ENCODE peak calls at places on chromosomes 3 and 15, in four cellular contexts. Q is HepG2, J is HCT116, V is K562. Z is an unnamed sample. For H3K36me3, the result is how much of the 10 kb centered on the place peaks cover.

GRCh38 chr15:49415171-49415570 is 7.9 kb upstream of the FGF7 start:
- DNase-seq in Q (no peak), J (no peak), V (no peak), Z (no peak)

GRCh38 chr3:21292971-21293370 is 458.0 kb downstream of the ZNF385D start:
- DNase-seq in Q (no peak), J (no peak), V (no peak), Z (no peak)

GRCh38 chr15:20349774-20350498 is 191.7 kb downstream of the GOLGA6L6 start:
- DNase-seq in Q (no peak), J (no peak), V (no peak), Z (no peak)

GRCh38 chr3:40333852-40334251 is 24.3 kb downstream of the EIF1B start:
- DNase-seq in Q (no peak), J (no peak), V (no peak), Z (no peak)

GRCh38 chr3:190911382-190911781 is 48.9 kb upstream of the GMNC start:
- DNase-seq in Q (no peak), J (peak), V (no peak), Z (no peak)

GRCh38 chr3:178182337-178182761 is 353.9 kb upstream of the KCNMB2 start:
- DNase-seq in Q (no peak), J (no peak), V (no peak), Z (no peak)

GRCh38 chr3:8990266-8991215 is 27.3 kb upstream of the RAD18 start:
- DNase-seq in Q (no peak), J (no peak), V (no peak), Z (no peak)

GRCh38 chr3:98994128-98994762 is 92.8 kb upstream of the DCBLD2 start:
- DNase-seq in Q (peak), J (peak), V (no peak), Z (no peak)

GRCh38 chr15:84079885-84080777 is 155.4 kb upstream of the GOLGA6L4 start:
- DNase-seq in Q (no peak), J (no peak), V (peak), Z (no peak)

GRCh38 chr15:68485721-68486360 is 53.9 kb upstream of the ITGA11 start:
- DNase-seq in Q (no peak), J (no peak), V (no peak), Z (no peak)

GRCh38 chr3:112561085-112561692 is 573 bp downstream of the ATG3 start:
- DNase-seq in Q (peak), J (peak), V (peak), Z (peak)

GRCh38 chr15:64038878-64039277 is 7.4 kb downstream of the DAPK2 start:
- DNase-seq in Q (no peak), J (no peak), V (no peak), Z (no peak)

GRCh38 chr15:94610069-94610863 is 378.9 kb downstream of the MCTP2 start:
- DNase-seq in Q (no peak), J (no peak), V (no peak), Z (no peak)

GRCh38 chr3:165642761-165643432 is 194.3 kb downstream of the BCHE start:
- DNase-seq in Q (no peak), J (peak), V (no peak), Z (peak)

GRCh38 chr3:150359381-150359780 is 48.7 kb upstream of the TSC22D2 start:
- DNase-seq in Q (no peak), J (no peak), V (no peak), Z (no peak)

GRCh38 chr3:184395320-184395660 is 15.4 kb downstream of the CHRD start:
- DNase-seq in Q (no peak), J (no peak), V (no peak), Z (no peak)

GRCh38 chr15:74383695-74384565 is 16.5 kb upstream of the CYP11A1 start:
- DNase-seq in Q (no peak), J (peak), V (no peak), Z (no peak)

GRCh38 chr3:55746808-55747413 is 259.8 kb upstream of the WNT5A start:
- DNase-seq in Q (no peak), J (no peak), V (no peak), Z (no peak)

GRCh38 chr3:101170806-101171558 is 149.4 kb downstream of the IMPG2 start:
- DNase-seq in Q (no peak), J (no peak), V (no peak), Z (no peak)

GRCh38 chr3:129399895-129400357 is 28.5 kb downstream of the EFCAB12 start:
- DNase-seq in Q (no peak), J (peak), V (no peak), Z (peak)

GRCh38 chr3:132593950-132594328 is 3.1 kb upstream of the ACKR4 start:
- DNase-seq in Q (no peak), J (no peak), V (no peak), Z (peak)

GRCh38 chr3:108780235-108780634 is 23.0 kb upstream of the RETNLB start:
- DNase-seq in Q (no peak), J (no peak), V (no peak), Z (no peak)

GRCh38 chr3:172965256-172965655 is 175.8 kb downstream of the SPATA16 start:
- DNase-seq in Q (no peak), J (no peak), V (no peak), Z (no peak)

GRCh38 chr3:65713016-65713415 is 325.7 kb downstream of the MAGI1 start:
- DNase-seq in Q (no peak), J (no peak), V (no peak), Z (no peak)
- TF ChIP-seq TCF7L2 in Q (no peak), J (no peak), V (no peak), Z (no peak)

GRCh38 chr3:58137306-58137705 is 73.5 kb downstream of the DNASE1L3 start:
- DNase-seq in Q (no peak), J (no peak), V (no peak), Z (no peak)
- H3K36me3 ChIP-seq in Q (half or more), J (half or more), V (half or more), Z (under half)

GRCh38 chr3:127473244-127474024 is 117.1 kb downstream of the TPRA1 start:
- DNase-seq in Q (peak), J (peak), V (peak), Z (no peak)
- TF ChIP-seq TCF7L2 in Q (no peak), J (no peak), V (no peak), Z (no peak)

GRCh38 chr15:50593761-50594160 is 47.3 kb upstream of the USP50 start:
- DNase-seq in Q (no peak), J (no peak), V (no peak), Z (no peak)

GRCh38 chr15:50594311-50594710 is 47.8 kb upstream of the USP50 start:
- DNase-seq in Q (no peak), J (no peak), V (peak), Z (no peak)

GRCh38 chr15:50590288-50590687 is 43.8 kb upstream of the USP50 start:
- DNase-seq in Q (no peak), J (no peak), V (no peak), Z (no peak)
- H3K36me3 ChIP-seq in Q (half or more), J (under half), V (half or more), Z (half or more)

DNA sequence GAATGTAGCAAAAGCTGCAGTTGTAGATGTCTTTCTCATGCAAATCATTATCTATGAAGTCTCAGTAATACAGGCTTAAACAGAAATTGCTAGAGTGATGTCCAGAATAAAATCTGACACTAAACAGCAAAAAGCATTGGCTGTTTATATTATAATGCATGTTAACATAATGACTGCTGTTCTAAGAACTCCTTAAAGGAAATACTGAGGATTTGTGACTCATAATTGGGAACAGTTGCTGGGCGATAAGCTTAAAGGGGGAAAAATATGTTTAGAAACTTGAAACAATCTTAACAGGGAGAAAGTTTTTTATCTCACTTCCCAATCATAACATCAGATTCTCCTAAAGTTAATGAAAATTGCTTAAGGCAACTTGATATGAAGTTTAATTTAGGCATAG is 17.5 kb downstream of the TIPARP start:
- DNase-seq in Q (no peak), J (no peak), V (no peak), Z (no peak)
- TF ChIP-seq TCF7L2 in Q (no peak), J (no peak), V (no peak), Z (no peak)

DNA sequence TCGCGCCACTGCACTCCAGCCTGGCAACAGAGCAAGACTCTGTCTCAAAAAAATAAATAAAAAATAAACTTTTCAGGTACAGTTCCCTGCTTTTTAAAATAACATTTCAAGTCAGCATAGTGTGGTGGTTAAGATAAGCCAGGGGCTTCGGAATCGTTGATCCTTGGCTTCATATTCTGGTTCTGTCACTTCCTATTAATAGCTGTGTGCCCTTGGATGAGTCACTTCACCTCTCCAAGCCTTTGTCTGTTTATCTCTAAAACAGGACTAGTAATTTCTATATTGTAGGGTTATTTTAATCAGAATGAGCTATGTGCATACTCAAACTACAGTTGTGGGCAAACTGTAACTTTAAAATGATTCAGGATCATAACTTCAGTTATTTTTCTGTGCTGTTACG is 53.8 kb upstream of the SENP5 start:
- DNase-seq in Q (no peak), J (no peak), V (peak), Z (no peak)
- H3K36me3 ChIP-seq in Q (under half), J (under half), V (half or more), Z (under half)

DNA sequence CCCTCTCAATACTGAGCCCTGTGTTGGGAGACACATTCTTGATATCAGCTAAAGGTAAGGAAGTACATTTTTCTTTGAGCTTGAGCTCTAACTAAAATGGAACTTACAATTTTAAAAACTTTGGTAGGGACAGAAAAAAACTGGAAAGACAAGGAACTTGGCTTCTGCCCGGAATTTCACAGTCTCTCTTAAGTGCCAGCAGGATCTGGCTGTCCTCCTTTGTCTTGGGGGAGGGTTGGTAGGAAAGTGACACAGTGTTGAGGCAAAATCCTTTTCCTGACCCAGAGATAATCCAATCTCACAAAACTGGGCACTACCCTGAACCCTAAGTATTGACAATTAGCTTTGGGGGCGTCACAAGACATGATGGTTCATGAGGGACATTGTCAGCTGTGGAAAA is 45.3 kb downstream of the ZPLD1 start:
- DNase-seq in Q (no peak), J (no peak), V (no peak), Z (no peak)
- TF ChIP-seq TCF7L2 in Q (no peak), J (no peak), V (no peak), Z (no peak)

GRCh38 chr3:179332240-179332639 is 9.4 kb downstream of the ZNF639 start:
- DNase-seq in Q (no peak), J (no peak), V (no peak), Z (no peak)
- H3K36me3 ChIP-seq in Q (half or more), J (half or more), V (half or more), Z (half or more)

GRCh38 chr15:60480149-60480548 is 1.2 kb upstream of the ICE2 start:
- DNase-seq in Q (no peak), J (no peak), V (no peak), Z (no peak)

GRCh38 chr15:60480888-60481287 is 1.9 kb upstream of the ICE2 start:
- DNase-seq in Q (no peak), J (no peak), V (no peak), Z (no peak)

GRCh38 chr15:60479711-60480110 is 769 bp upstream of the ICE2 start:
- DNase-seq in Q (no peak), J (no peak), V (no peak), Z (no peak)

GRCh38 chr15:60485365-60485764 is 6.4 kb upstream of the ICE2 start:
- DNase-seq in Q (no peak), J (no peak), V (no peak), Z (no peak)

DNA sequence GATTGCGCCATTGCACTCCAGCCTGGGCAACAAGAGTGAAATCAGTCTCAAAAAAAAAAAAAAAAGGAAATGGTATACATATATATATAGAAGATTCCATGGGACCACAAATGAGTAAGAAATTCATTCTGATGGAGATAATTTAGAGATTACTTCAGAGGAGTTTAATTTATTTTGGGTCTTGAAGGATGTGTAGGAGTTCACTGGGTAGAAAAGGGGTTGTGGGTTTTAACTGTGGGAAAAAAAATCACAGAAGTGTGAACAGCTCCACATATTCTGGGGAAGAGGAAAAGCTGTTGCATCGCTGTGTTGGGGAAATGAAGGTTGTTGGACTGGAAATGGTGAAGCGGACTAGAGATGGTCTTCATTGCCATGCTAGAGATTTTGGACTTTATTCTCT is 4.1 kb upstream of the ICE2 start:
- DNase-seq in Q (no peak), J (no peak), V (no peak), Z (no peak)
- TF ChIP-seq TCF7L2 in Q (no peak), J (no peak), V (no peak), Z (no peak)

GRCh38 chr15:72358121-72358520 is 17.7 kb downstream of the HEXA start:
- DNase-seq in Q (no peak), J (no peak), V (no peak), Z (no peak)
- H3K36me3 ChIP-seq in Q (half or more), J (under half), V (under half), Z (under half)

Z was measured in Panc1.